ENCODE peak calls at places on chromosomes 16 and 17, in four cellular contexts. One of them, this sample, is unnamed. For H3K4me1, the result is how much of the 10 kb centered on the place peaks cover.

GRCh38 chr16:17367932-17368331 is 102.8 kb downstream of the XYLT1 start:
- DNase-seq in A549: peak
- DNase-seq in heart left ventricle: no peak
- DNase-seq in CD8-positive, alpha-beta memory T cell: no peak
- DNase-seq in this sample: no peak

GRCh38 chr17:80566054-80566400 is 21.4 kb downstream of the RPTOR start:
- DNase-seq in A549: no peak
- DNase-seq in heart left ventricle: no peak
- DNase-seq in CD8-positive, alpha-beta memory T cell: no peak
- DNase-seq in this sample: no peak

GRCh38 chr17:58285422-58285810 is 4.7 kb upstream of the MPO start:
- DNase-seq in CD8-positive, alpha-beta memory T cell: no peak
- DNase-seq in A549: no peak
- DNase-seq in heart left ventricle: no peak
- DNase-seq in this sample: no peak

GRCh38 chr17:77318491-77319210 is 177.9 kb downstream of the SEC14L1 start:
- DNase-seq in A549: no peak
- DNase-seq in heart left ventricle: no peak
- DNase-seq in CD8-positive, alpha-beta memory T cell: no peak
- DNase-seq in this sample: peak

GRCh38 chr17:68390888-68391545 is 66.3 kb downstream of the WIPI1 start:
- DNase-seq in CD8-positive, alpha-beta memory T cell: no peak
- DNase-seq in A549: no peak
- DNase-seq in heart left ventricle: no peak
- DNase-seq in this sample: no peak

GRCh38 chr17:77462101-77462500 is 321.3 kb downstream of the SEC14L1 start:
- DNase-seq in CD8-positive, alpha-beta memory T cell: no peak
- DNase-seq in heart left ventricle: no peak
- DNase-seq in A549: no peak
- DNase-seq in this sample: no peak

GRCh38 chr17:50550661-50551432 is 3.9 kb downstream of the SPATA20 start:
- DNase-seq in heart left ventricle: peak
- DNase-seq in CD8-positive, alpha-beta memory T cell: no peak
- DNase-seq in A549: peak
- DNase-seq in this sample: peak

GRCh38 chr16:401468-402348 is at the start of gene DECR2:
- DNase-seq in A549: peak
- DNase-seq in CD8-positive, alpha-beta memory T cell: peak
- DNase-seq in heart left ventricle: peak
- DNase-seq in this sample: peak

GRCh38 chr17:9643611-9644010 is 1.7 kb upstream of the USP43 start:
- DNase-seq in A549: no peak
- DNase-seq in CD8-positive, alpha-beta memory T cell: no peak
- DNase-seq in heart left ventricle: no peak
- DNase-seq in this sample: no peak

GRCh38 chr16:2159052-2159838 is 3.7 kb downstream of the TRAF7 start:
- DNase-seq in CD8-positive, alpha-beta memory T cell: no peak
- DNase-seq in A549: no peak
- DNase-seq in heart left ventricle: no peak
- DNase-seq in this sample: no peak

GRCh38 chr17:44900894-44901293 is 1.6 kb upstream of the EFTUD2 start:
- DNase-seq in heart left ventricle: no peak
- DNase-seq in CD8-positive, alpha-beta memory T cell: no peak
- DNase-seq in A549: no peak
- DNase-seq in this sample: no peak

GRCh38 chr16:17301593-17302135 is 169.1 kb downstream of the XYLT1 start:
- DNase-seq in heart left ventricle: no peak
- DNase-seq in A549: no peak
- DNase-seq in CD8-positive, alpha-beta memory T cell: no peak
- DNase-seq in this sample: peak

GRCh38 chr17:27748360-27748825 is 51.9 kb downstream of the NOS2 start:
- DNase-seq in CD8-positive, alpha-beta memory T cell: no peak
- DNase-seq in heart left ventricle: no peak
- DNase-seq in A549: no peak
- DNase-seq in this sample: no peak

GRCh38 chr17:8746501-8747236 is 2.0 kb upstream of the CCDC42 start:
- DNase-seq in A549: peak
- DNase-seq in CD8-positive, alpha-beta memory T cell: no peak
- DNase-seq in heart left ventricle: no peak
- DNase-seq in this sample: no peak

DNA sequence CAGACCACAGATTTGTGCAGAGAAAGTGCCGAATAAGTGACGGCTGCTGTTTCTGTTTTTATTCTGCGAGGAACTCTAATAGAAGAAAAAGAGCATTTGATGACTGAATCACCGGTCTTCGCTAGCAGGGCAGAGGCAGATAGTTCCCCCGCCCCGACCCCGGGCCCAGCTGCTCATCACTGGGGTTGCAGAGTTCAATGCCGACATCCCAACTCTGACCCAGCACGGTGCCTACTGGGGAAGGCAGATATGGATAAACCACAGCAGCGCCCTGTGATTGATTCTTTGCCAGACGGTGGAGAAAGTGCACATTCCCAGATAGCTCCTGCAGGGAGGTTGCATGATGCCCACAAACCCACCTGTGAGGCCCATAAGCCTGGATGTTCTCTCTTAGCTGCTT is 357.9 kb upstream of the HSBP1 start:
- DNase-seq in A549: no peak
- DNase-seq in CD8-positive, alpha-beta memory T cell: no peak
- DNase-seq in heart left ventricle: no peak
- DNase-seq in this sample: no peak
- H3K4me1 ChIP-seq in A549: under half
- H3K4me1 ChIP-seq in CD8-positive, alpha-beta memory T cell: under half
- H3K4me1 ChIP-seq in heart left ventricle: under half
- H3K4me1 ChIP-seq in this sample: under half

DNA sequence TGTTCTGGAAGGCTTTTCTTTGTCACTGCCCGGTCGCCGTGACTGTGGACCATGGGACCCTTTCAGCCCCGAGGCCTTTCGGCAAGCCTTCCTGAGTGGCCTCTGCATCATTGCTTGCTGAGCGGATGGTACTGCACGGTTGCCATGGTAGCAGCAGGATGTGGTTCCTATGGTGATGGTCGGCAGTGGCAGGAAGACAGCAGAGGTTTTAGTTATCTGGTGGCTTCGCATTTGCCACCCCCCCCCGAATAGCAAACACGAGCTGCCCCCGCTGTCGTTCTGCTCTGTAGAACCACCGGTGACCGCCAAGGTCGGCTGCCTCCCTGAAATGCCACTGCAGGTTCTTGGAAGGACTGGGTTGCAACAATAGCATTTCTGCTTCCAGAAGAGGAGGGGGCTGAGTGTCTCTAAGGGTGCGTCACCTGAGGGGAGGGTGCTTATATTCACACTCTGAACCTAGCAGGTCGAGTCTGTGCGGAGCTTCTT is 76.6 kb downstream of the CMIP start:
- DNase-seq in CD8-positive, alpha-beta memory T cell: peak
- DNase-seq in heart left ventricle: no peak
- DNase-seq in A549: no peak
- DNase-seq in this sample: peak
- H3K4me3 ChIP-seq in CD8-positive, alpha-beta memory T cell: no peak
- H3K4me3 ChIP-seq in heart left ventricle: no peak
- H3K4me3 ChIP-seq in A549: no peak
- H3K4me3 ChIP-seq in this sample: no peak

DNA sequence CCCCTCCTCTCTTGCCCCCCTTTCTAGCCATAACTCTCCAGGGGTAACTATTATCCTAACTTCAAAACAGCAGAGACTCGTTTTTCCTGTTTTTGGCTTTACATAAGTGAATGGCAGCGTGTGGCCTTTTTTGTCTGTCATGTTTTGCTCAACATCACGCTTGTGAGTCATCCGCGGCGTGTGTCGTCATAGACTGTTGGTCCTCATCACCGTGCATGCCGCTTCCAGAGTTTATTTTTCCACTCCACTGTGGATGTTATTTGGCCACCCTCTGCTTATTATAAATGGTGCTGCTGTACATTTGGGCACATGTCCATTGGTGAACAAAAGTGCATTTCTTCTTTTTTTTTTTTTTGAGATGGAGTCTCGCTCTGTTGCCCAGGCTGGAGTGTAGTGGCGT is 52.5 kb downstream of the ERN1 start:
- DNase-seq in CD8-positive, alpha-beta memory T cell: no peak
- DNase-seq in heart left ventricle: no peak
- DNase-seq in A549: no peak
- DNase-seq in this sample: peak
- H3K4me1 ChIP-seq in CD8-positive, alpha-beta memory T cell: under half
- H3K4me1 ChIP-seq in heart left ventricle: under half
- H3K4me1 ChIP-seq in A549: half or more
- H3K4me1 ChIP-seq in this sample: half or more

GRCh38 chr17:1762233-1762905 is 509 bp downstream of the SERPINF1 start:
- DNase-seq in heart left ventricle: peak
- DNase-seq in CD8-positive, alpha-beta memory T cell: no peak
- DNase-seq in A549: no peak
- DNase-seq in this sample: no peak
- H3K4me3 ChIP-seq in heart left ventricle: peak
- H3K4me3 ChIP-seq in CD8-positive, alpha-beta memory T cell: no peak
- H3K4me3 ChIP-seq in A549: no peak
- H3K4me3 ChIP-seq in this sample: peak

GRCh38 chr16:56936950-56937349 is 5.0 kb downstream of the HERPUD1 start:
- DNase-seq in CD8-positive, alpha-beta memory T cell: no peak
- DNase-seq in A549: no peak
- DNase-seq in heart left ventricle: no peak
- DNase-seq in this sample: no peak
- H3K4me1 ChIP-seq in CD8-positive, alpha-beta memory T cell: half or more
- H3K4me1 ChIP-seq in A549: under half
- H3K4me1 ChIP-seq in heart left ventricle: under half
- H3K4me1 ChIP-seq in this sample: half or more

DNA sequence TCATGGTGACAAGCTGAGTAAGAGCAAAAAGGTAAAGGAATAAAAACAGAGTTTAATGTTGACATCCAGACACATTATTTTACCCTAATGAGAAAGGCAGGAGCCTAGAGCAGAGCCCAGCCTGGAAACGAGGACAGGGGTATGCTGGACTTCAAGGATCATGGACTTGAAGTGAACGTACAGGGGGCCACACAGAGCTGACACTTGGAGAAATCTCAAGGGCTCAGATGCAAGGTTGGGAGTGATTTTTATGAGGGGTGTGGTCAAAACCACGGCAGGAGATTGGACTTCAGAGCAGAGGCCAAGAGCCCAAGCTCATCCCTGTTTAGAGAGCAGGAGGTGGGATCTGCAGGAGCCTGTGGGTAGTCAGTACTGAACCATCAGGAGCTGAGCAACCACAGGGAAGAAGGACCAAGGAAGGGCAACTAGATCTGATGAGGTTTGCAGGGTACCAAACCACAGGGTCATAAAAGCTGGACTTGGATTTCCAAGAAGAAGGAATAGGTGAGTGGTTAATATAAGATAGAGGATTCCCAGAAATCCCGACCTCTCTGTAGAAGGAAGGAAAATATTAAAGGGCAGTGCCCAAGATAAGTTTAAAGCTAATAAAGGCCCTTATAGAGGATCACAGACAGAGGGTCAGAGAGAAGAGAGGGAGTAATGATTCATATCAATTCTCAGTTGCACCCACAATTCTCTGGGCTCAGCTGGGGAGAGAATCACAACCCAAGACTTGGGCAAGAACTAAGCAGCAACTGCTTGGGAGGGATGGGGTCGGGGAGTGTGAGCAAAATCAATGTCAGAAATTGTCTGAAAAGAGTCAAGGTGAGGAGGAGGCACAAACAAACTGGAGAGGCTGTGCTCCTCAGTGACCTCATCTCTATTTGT is 331.7 kb downstream of the SOX9 start:
- DNase-seq in A549: no peak
- DNase-seq in CD8-positive, alpha-beta memory T cell: no peak
- DNase-seq in heart left ventricle: no peak
- DNase-seq in this sample: no peak
- H3K4me3 ChIP-seq in A549: no peak
- H3K4me3 ChIP-seq in CD8-positive, alpha-beta memory T cell: no peak
- H3K4me3 ChIP-seq in heart left ventricle: no peak
- H3K4me3 ChIP-seq in this sample: no peak

GRCh38 chr17:1783271-1783670 is 21.4 kb downstream of the SERPINF1 start:
- DNase-seq in A549: no peak
- DNase-seq in CD8-positive, alpha-beta memory T cell: no peak
- DNase-seq in heart left ventricle: no peak
- DNase-seq in this sample: peak
- H3K4me1 ChIP-seq in A549: under half
- H3K4me1 ChIP-seq in CD8-positive, alpha-beta memory T cell: under half
- H3K4me1 ChIP-seq in heart left ventricle: under half
- H3K4me1 ChIP-seq in this sample: half or more

GRCh38 chr17:1027044-1027443 is 30.1 kb downstream of the TIMM22 start:
- DNase-seq in heart left ventricle: no peak
- DNase-seq in A549: no peak
- DNase-seq in CD8-positive, alpha-beta memory T cell: no peak
- DNase-seq in this sample: no peak

GRCh38 chr17:1030684-1031557 is 34.0 kb downstream of the TIMM22 start:
- DNase-seq in A549: no peak
- DNase-seq in heart left ventricle: no peak
- DNase-seq in CD8-positive, alpha-beta memory T cell: no peak
- DNase-seq in this sample: no peak

GRCh38 chr17:1029912-1030656 is 33.2 kb downstream of the TIMM22 start:
- DNase-seq in A549: no peak
- DNase-seq in CD8-positive, alpha-beta memory T cell: no peak
- DNase-seq in heart left ventricle: no peak
- DNase-seq in this sample: no peak

GRCh38 chr17:1031711-1032110 is 34.8 kb downstream of the TIMM22 start:
- DNase-seq in A549: no peak
- DNase-seq in heart left ventricle: peak
- DNase-seq in CD8-positive, alpha-beta memory T cell: no peak
- DNase-seq in this sample: no peak

GRCh38 chr17:1029196-1029911 is 32.4 kb downstream of the TIMM22 start:
- DNase-seq in A549: no peak
- DNase-seq in CD8-positive, alpha-beta memory T cell: no peak
- DNase-seq in heart left ventricle: peak
- DNase-seq in this sample: no peak
- H3K4me3 ChIP-seq in A549: no peak
- H3K4me3 ChIP-seq in CD8-positive, alpha-beta memory T cell: no peak
- H3K4me3 ChIP-seq in heart left ventricle: no peak
- H3K4me3 ChIP-seq in this sample: peak

GRCh38 chr16:80665356-80665755 is 124.6 kb downstream of the DYNLRB2 start:
- DNase-seq in CD8-positive, alpha-beta memory T cell: no peak
- DNase-seq in A549: no peak
- DNase-seq in heart left ventricle: no peak
- DNase-seq in this sample: no peak

GRCh38 chr16:80664226-80664625 is 123.4 kb downstream of the DYNLRB2 start:
- DNase-seq in heart left ventricle: no peak
- DNase-seq in CD8-positive, alpha-beta memory T cell: no peak
- DNase-seq in A549: no peak
- DNase-seq in this sample: no peak

GRCh38 chr16:80663078-80663477 is 122.3 kb downstream of the DYNLRB2 start:
- DNase-seq in CD8-positive, alpha-beta memory T cell: no peak
- DNase-seq in heart left ventricle: no peak
- DNase-seq in A549: no peak
- DNase-seq in this sample: no peak

GRCh38 chr16:80666378-80667257 is 125.8 kb downstream of the DYNLRB2 start:
- DNase-seq in heart left ventricle: no peak
- DNase-seq in A549: no peak
- DNase-seq in CD8-positive, alpha-beta memory T cell: no peak
- DNase-seq in this sample: no peak

GRCh38 chr16:80664798-80665197 is 124.0 kb downstream of the DYNLRB2 start:
- DNase-seq in heart left ventricle: no peak
- DNase-seq in CD8-positive, alpha-beta memory T cell: no peak
- DNase-seq in A549: no peak
- DNase-seq in this sample: no peak
- H3K4me1 ChIP-seq in heart left ventricle: under half
- H3K4me1 ChIP-seq in CD8-positive, alpha-beta memory T cell: under half
- H3K4me1 ChIP-seq in A549: under half
- H3K4me1 ChIP-seq in this sample: under half

DNA sequence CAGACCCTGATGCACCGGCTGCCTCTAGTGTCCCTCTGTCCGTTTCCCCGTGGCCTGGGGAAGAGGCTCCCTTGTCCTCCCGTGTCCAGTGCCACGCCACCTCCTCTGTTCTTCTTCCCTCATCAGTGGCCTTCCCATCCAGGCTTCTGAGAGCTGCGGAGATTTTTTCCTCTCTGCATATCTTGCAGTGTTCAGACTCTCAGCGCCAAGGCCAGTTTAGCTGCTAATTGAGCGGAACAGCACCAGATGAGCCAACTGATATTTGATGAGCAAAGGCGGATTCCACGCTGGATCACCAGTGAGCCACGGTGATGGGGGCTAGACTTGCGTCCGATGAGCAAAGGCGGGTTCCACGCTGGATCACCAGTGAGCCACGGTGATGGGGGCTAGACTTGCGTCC is 257.6 kb downstream of the FOXL1 start:
- DNase-seq in A549: no peak
- DNase-seq in CD8-positive, alpha-beta memory T cell: no peak
- DNase-seq in heart left ventricle: no peak
- DNase-seq in this sample: no peak
- H3K4me3 ChIP-seq in A549: no peak
- H3K4me3 ChIP-seq in CD8-positive, alpha-beta memory T cell: no peak
- H3K4me3 ChIP-seq in heart left ventricle: no peak
- H3K4me3 ChIP-seq in this sample: no peak

This sample was measured in lower lobe of right lung.